ENCODE peak calls at places on chromosomes 5 and 9, in ten cellular contexts. F is AG04450, L is fibroblast of pulmonary artery, W is cardiac muscle cell, H is IMR-90, V is HFFc6, B is brain microvascular endothelial cell, Z is heart left ventricle, C is left lung, A is progenitor cell of endocrine pancreas. P is an unnamed sample.
A peak's percentile ranks its signal among the peaks of the same experiment; 100 is the strongest.

GRCh38 chr9:78369644-78370219 is 72.8 kb downstream of the PSAT1 start:
- DNase-seq in L (peak; percentile 86), V (peak; percentile 55), B (peak; percentile 62), C (peak; percentile 81), F (peak; percentile 42), Z (peak; percentile 42), A (peak; percentile 62), W (peak; percentile 87), H (peak; percentile 69), P (peak; percentile 27)

GRCh38 chr5:60652206-60652605 is 47.8 kb downstream of the DEPDC1B start:
- DNase-seq in B (peak; percentile 62), L (peak; percentile 91), C (no peak), Z (no peak), W (no peak), V (peak; percentile 93), F (peak; percentile 51), A (no peak), H (peak; percentile 94), P (no peak)

GRCh38 chr9:84711398-84711777 is 41.9 kb downstream of the NTRK2 start:
- DNase-seq in C (no peak), H (no peak), A (no peak), F (no peak), Z (no peak), W (no peak), L (no peak), B (no peak), V (no peak), P (no peak)

GRCh38 chr5:172373680-172374079 is 80.6 kb downstream of the SH3PXD2B start:
- DNase-seq in A (no peak), F (no peak), L (no peak), W (no peak), B (no peak), Z (no peak), V (no peak), H (no peak), C (no peak), P (no peak)

GRCh38 chr9:83986765-83987401 is 6.3 kb downstream of the RMI1 start:
- DNase-seq in C (peak; percentile 64), V (peak; percentile 59), H (peak; percentile 37), A (no peak), W (no peak), F (no peak), L (no peak), Z (no peak), B (peak; percentile 60), P (peak; percentile 54)

GRCh38 chr5:174832811-174833210 is 108.4 kb downstream of the MSX2 start:
- DNase-seq in H (no peak), A (no peak), L (no peak), B (no peak), F (no peak), C (no peak), V (no peak), W (no peak), Z (no peak), P (no peak)

GRCh38 chr9:120711354-120711753 is 2.9 kb downstream of the MEGF9 start:
- DNase-seq in A (no peak), W (no peak), H (no peak), F (no peak), B (no peak), C (no peak), Z (no peak), L (no peak), V (no peak), P (no peak)

GRCh38 chr5:103475629-103476240 is 86.9 kb downstream of the NUDT12 start:
- DNase-seq in F (no peak), A (no peak), B (no peak), Z (no peak), H (peak; percentile 60), L (peak; percentile 78), V (peak; percentile 62), W (peak; percentile 60), C (no peak), P (no peak)

GRCh38 chr5:141641634-141642278 is 5.0 kb downstream of the RELL2 start:
- DNase-seq in C (no peak), W (no peak), B (peak; percentile 68), Z (no peak), A (no peak), L (peak; percentile 69), V (peak; percentile 79), F (no peak), H (peak; percentile 61), P (no peak)
- TF ChIP-seq CTCF in C (no peak), W (peak; percentile 35), B (peak; percentile 65), Z (no peak), A (peak; percentile 20), L (peak; percentile 39), V (peak; percentile 76), F (peak; percentile 50), H (peak; percentile 45), P (no peak)

DNA sequence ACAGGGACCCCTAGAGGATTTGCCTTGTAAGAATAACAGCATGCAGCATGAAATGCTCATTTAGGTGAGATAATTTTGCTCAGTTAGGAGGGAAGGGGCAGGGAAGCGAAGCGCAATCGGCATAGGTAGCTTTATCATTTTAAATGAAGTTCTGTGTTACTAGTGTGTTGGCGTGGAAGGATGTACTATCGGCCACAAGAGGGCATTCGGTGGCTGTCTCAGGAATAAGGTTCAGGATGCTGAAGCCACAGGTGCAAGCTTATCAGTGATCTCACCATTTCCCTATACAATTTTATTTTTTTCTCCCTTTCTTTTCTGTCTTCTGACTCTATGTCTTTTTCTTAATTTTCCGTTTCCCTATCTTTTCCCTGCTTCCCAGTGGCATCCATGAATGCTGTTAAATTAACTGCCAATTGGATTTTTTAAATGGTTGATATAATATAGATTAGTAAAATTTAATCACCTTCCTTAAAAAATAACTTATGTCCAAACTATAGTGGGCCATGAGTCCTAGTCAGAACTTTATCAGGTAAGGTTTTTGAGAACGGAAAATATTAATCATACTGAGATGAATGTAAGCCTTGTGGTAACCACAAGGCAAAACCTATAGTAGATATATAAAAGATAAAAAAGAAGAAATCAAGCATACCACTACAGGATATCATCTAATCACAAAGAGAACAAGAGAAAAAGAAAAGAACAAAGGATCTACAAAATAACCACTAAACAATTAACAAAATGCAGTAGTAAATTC is 1.2 kb upstream of the INSL6 start:
- DNase-seq in F (peak; percentile 41), L (peak; percentile 77), V (peak; percentile 39), C (no peak), B (peak; percentile 65), A (peak; percentile 33), W (peak; percentile 54), Z (peak; percentile 32), H (peak; percentile 73), P (no peak)
- TF ChIP-seq CTCF in F (peak; percentile 83), L (peak; percentile 82), V (peak; percentile 90), C (peak; percentile 59), B (peak; percentile 86), A (peak; percentile 87), W (peak; percentile 69), Z (peak; percentile 65), H (peak; percentile 82), P (peak; percentile 76)

GRCh38 chr5:139893873-139894272 is 98.3 kb downstream of the PSD2 start:
- DNase-seq in V (no peak), A (no peak), C (no peak), W (no peak), B (no peak), F (no peak), L (no peak), H (no peak), Z (no peak), P (no peak)
- TF ChIP-seq CTCF in V (no peak), A (no peak), C (no peak), W (no peak), B (no peak), F (no peak), L (no peak), H (no peak), Z (no peak), P (no peak)

GRCh38 chr9:103789686-103790085 is 304.4 kb upstream of the SMC2 start:
- DNase-seq in B (no peak), Z (no peak), W (peak; percentile 1), C (no peak), F (no peak), V (no peak), H (no peak), A (no peak), L (peak; percentile 21), P (no peak)
- TF ChIP-seq CTCF in B (peak; percentile 60), Z (no peak), W (peak; percentile 22), C (no peak), F (no peak), V (peak; percentile 58), H (no peak), A (peak; percentile 55), L (peak; percentile 36), P (no peak)

GRCh38 chr5:143806568-143806967 is 5.4 kb upstream of the HMHB1 start:
- DNase-seq in C (no peak), F (no peak), W (no peak), V (no peak), H (no peak), B (no peak), L (no peak), A (no peak), Z (no peak), P (no peak)
- TF ChIP-seq CTCF in C (no peak), F (no peak), W (no peak), V (no peak), H (no peak), B (no peak), L (no peak), A (no peak), Z (no peak), P (no peak)

GRCh38 chr5:125228358-125228757 is 481.9 kb upstream of the ZNF608 start:
- DNase-seq in W (no peak), V (no peak), A (no peak), B (no peak), Z (no peak), H (no peak), F (no peak), C (no peak), L (no peak), P (no peak)

GRCh38 chr5:125225424-125225823 is 479.0 kb upstream of the ZNF608 start:
- DNase-seq in C (peak; percentile 54), H (no peak), A (no peak), Z (no peak), L (no peak), B (no peak), V (no peak), F (no peak), W (no peak), P (no peak)

GRCh38 chr5:125226825-125227224 is 480.4 kb upstream of the ZNF608 start:
- DNase-seq in B (no peak), V (no peak), A (no peak), L (no peak), F (no peak), C (no peak), W (no peak), Z (no peak), H (no peak), P (no peak)

GRCh38 chr5:125229556-125229955 is 483.1 kb upstream of the ZNF608 start:
- DNase-seq in F (no peak), A (no peak), H (no peak), C (no peak), L (no peak), Z (no peak), V (no peak), B (no peak), W (no peak), P (no peak)

GRCh38 chr5:125227333-125228075 is 481.1 kb upstream of the ZNF608 start:
- DNase-seq in Z (peak; percentile 25), F (no peak), B (peak; percentile 40), C (no peak), A (no peak), V (peak; percentile 3), W (peak; percentile 27), L (peak; percentile 41), H (peak; percentile 26), P (no peak)
- TF ChIP-seq CTCF in Z (peak; percentile 30), F (peak; percentile 61), B (peak; percentile 81), C (no peak), A (peak; percentile 56), V (peak; percentile 77), W (peak; percentile 73), L (peak; percentile 72), H (peak; percentile 44), P (no peak)

GRCh38 chr5:115544371-115545064 is at the start of gene FEM1C:
- DNase-seq in V (peak; percentile 97), B (peak; percentile 96), F (peak; percentile 94), L (peak; percentile 98), Z (peak; percentile 98), A (peak; percentile 96), H (peak; percentile 97), W (peak; percentile 98), C (peak; percentile 100), P (peak; percentile 95)
- TF ChIP-seq CTCF in V (no peak), B (no peak), F (no peak), L (no peak), Z (no peak), A (no peak), H (no peak), W (no peak), C (no peak), P (no peak)

P was measured in natural killer cell.